ENCODE peak calls at places on chromosomes 11 and 22, in eight cellular contexts. One of them, this sample, is unnamed.

GRCh38 chr11:75547617-75548054 is 14.4 kb upstream of the SERPINH1 start:
- DNase-seq in fibroblast of lung: peak; percentile 58
- DNase-seq in kidney tubule cell: peak; percentile 68
- DNase-seq in NCI-H2107: no peak
- DNase-seq in stimulated activated CD4-positive, alpha-beta T cell treated with anti-CD3 and anti-CD28 coated beads, Interleukin-1b, Interleukin-23, amount 100 ng/mL, for 4 hours: no peak
- DNase-seq in NCI-H1930: peak; percentile 54
- DNase-seq in activated gamma-delta T cell treated with anti-CD3 and anti-CD28 coated beads, Interleukin-2, amount 50 U/mL, for 16 hours: no peak
- DNase-seq in NCI-H524: peak; percentile 4
- DNase-seq in this sample: no peak

GRCh38 chr22:28369849-28370248 is 309.8 kb downstream of the TTC28 start:
- DNase-seq in fibroblast of lung: no peak
- DNase-seq in kidney tubule cell: no peak
- DNase-seq in NCI-H2107: no peak
- DNase-seq in stimulated activated CD4-positive, alpha-beta T cell treated with anti-CD3 and anti-CD28 coated beads, Interleukin-1b, Interleukin-23, amount 100 ng/mL, for 4 hours: no peak
- DNase-seq in NCI-H1930: no peak
- DNase-seq in activated gamma-delta T cell treated with anti-CD3 and anti-CD28 coated beads, Interleukin-2, amount 50 U/mL, for 16 hours: no peak
- DNase-seq in NCI-H524: no peak
- DNase-seq in this sample: no peak

GRCh38 chr22:29344137-29344536 is 28.6 kb upstream of the RASL10A start:
- DNase-seq in fibroblast of lung: peak; percentile 99
- DNase-seq in kidney tubule cell: peak; percentile 96
- DNase-seq in NCI-H2107: peak; percentile 56
- DNase-seq in stimulated activated CD4-positive, alpha-beta T cell treated with anti-CD3 and anti-CD28 coated beads, Interleukin-1b, Interleukin-23, amount 100 ng/mL, for 4 hours: no peak
- DNase-seq in NCI-H1930: no peak
- DNase-seq in activated gamma-delta T cell treated with anti-CD3 and anti-CD28 coated beads, Interleukin-2, amount 50 U/mL, for 16 hours: no peak
- DNase-seq in NCI-H524: no peak
- DNase-seq in this sample: no peak

GRCh38 chr11:111963786-111964385 is 26.7 kb downstream of the DIXDC1 start:
- DNase-seq in fibroblast of lung: peak; percentile 36
- DNase-seq in kidney tubule cell: no peak
- DNase-seq in NCI-H2107: no peak
- DNase-seq in stimulated activated CD4-positive, alpha-beta T cell treated with anti-CD3 and anti-CD28 coated beads, Interleukin-1b, Interleukin-23, amount 100 ng/mL, for 4 hours: no peak
- DNase-seq in NCI-H1930: no peak
- DNase-seq in activated gamma-delta T cell treated with anti-CD3 and anti-CD28 coated beads, Interleukin-2, amount 50 U/mL, for 16 hours: no peak
- DNase-seq in NCI-H524: no peak
- DNase-seq in this sample: no peak

GRCh38 chr11:106304274-106304673 is 226.8 kb downstream of the AASDHPPT start:
- DNase-seq in fibroblast of lung: peak; percentile 86
- DNase-seq in kidney tubule cell: peak; percentile 72
- DNase-seq in NCI-H2107: no peak
- DNase-seq in stimulated activated CD4-positive, alpha-beta T cell treated with anti-CD3 and anti-CD28 coated beads, Interleukin-1b, Interleukin-23, amount 100 ng/mL, for 4 hours: no peak
- DNase-seq in NCI-H1930: no peak
- DNase-seq in activated gamma-delta T cell treated with anti-CD3 and anti-CD28 coated beads, Interleukin-2, amount 50 U/mL, for 16 hours: no peak
- DNase-seq in NCI-H524: no peak
- DNase-seq in this sample: no peak

GRCh38 chr11:1121343-1122331 is 36.1 kb upstream of the MUC5AC start:
- DNase-seq in fibroblast of lung: no peak
- DNase-seq in kidney tubule cell: no peak
- DNase-seq in NCI-H2107: no peak
- DNase-seq in stimulated activated CD4-positive, alpha-beta T cell treated with anti-CD3 and anti-CD28 coated beads, Interleukin-1b, Interleukin-23, amount 100 ng/mL, for 4 hours: no peak
- DNase-seq in NCI-H1930: no peak
- DNase-seq in activated gamma-delta T cell treated with anti-CD3 and anti-CD28 coated beads, Interleukin-2, amount 50 U/mL, for 16 hours: no peak
- DNase-seq in NCI-H524: no peak
- DNase-seq in this sample: no peak

GRCh38 chr11:7547687-7548086 is 33.9 kb downstream of the PPFIBP2 start:
- DNase-seq in fibroblast of lung: no peak
- DNase-seq in kidney tubule cell: no peak
- DNase-seq in NCI-H2107: no peak
- DNase-seq in stimulated activated CD4-positive, alpha-beta T cell treated with anti-CD3 and anti-CD28 coated beads, Interleukin-1b, Interleukin-23, amount 100 ng/mL, for 4 hours: no peak
- DNase-seq in NCI-H1930: no peak
- DNase-seq in activated gamma-delta T cell treated with anti-CD3 and anti-CD28 coated beads, Interleukin-2, amount 50 U/mL, for 16 hours: no peak
- DNase-seq in NCI-H524: no peak
- DNase-seq in this sample: no peak

GRCh38 chr22:17970205-17970708 is 54.1 kb downstream of the MICAL3 start:
- DNase-seq in fibroblast of lung: peak; percentile 62
- DNase-seq in kidney tubule cell: no peak
- DNase-seq in NCI-H2107: no peak
- DNase-seq in stimulated activated CD4-positive, alpha-beta T cell treated with anti-CD3 and anti-CD28 coated beads, Interleukin-1b, Interleukin-23, amount 100 ng/mL, for 4 hours: no peak
- DNase-seq in NCI-H1930: no peak
- DNase-seq in activated gamma-delta T cell treated with anti-CD3 and anti-CD28 coated beads, Interleukin-2, amount 50 U/mL, for 16 hours: no peak
- DNase-seq in NCI-H524: peak; percentile 97
- DNase-seq in this sample: no peak

GRCh38 chr22:20509344-20510047 is 2.1 kb downstream of the MED15 start:
- DNase-seq in fibroblast of lung: peak; percentile 95
- DNase-seq in kidney tubule cell: peak; percentile 92
- DNase-seq in NCI-H2107: no peak
- DNase-seq in stimulated activated CD4-positive, alpha-beta T cell treated with anti-CD3 and anti-CD28 coated beads, Interleukin-1b, Interleukin-23, amount 100 ng/mL, for 4 hours: peak; percentile 31
- DNase-seq in NCI-H1930: no peak
- DNase-seq in activated gamma-delta T cell treated with anti-CD3 and anti-CD28 coated beads, Interleukin-2, amount 50 U/mL, for 16 hours: peak; percentile 40
- DNase-seq in NCI-H524: no peak
- DNase-seq in this sample: peak; percentile 62

GRCh38 chr11:109320595-109320994 is 101.4 kb upstream of the C11orf87 start:
- DNase-seq in fibroblast of lung: peak; percentile 91
- DNase-seq in kidney tubule cell: peak; percentile 82
- DNase-seq in NCI-H2107: no peak
- DNase-seq in stimulated activated CD4-positive, alpha-beta T cell treated with anti-CD3 and anti-CD28 coated beads, Interleukin-1b, Interleukin-23, amount 100 ng/mL, for 4 hours: no peak
- DNase-seq in NCI-H1930: no peak
- DNase-seq in activated gamma-delta T cell treated with anti-CD3 and anti-CD28 coated beads, Interleukin-2, amount 50 U/mL, for 16 hours: no peak
- DNase-seq in NCI-H524: no peak
- DNase-seq in this sample: no peak

GRCh38 chr11:31340903-31341572 is 28.5 kb downstream of the DCDC1 start:
- DNase-seq in fibroblast of lung: peak; percentile 27
- DNase-seq in kidney tubule cell: peak; percentile 25
- DNase-seq in NCI-H2107: no peak
- DNase-seq in stimulated activated CD4-positive, alpha-beta T cell treated with anti-CD3 and anti-CD28 coated beads, Interleukin-1b, Interleukin-23, amount 100 ng/mL, for 4 hours: no peak
- DNase-seq in NCI-H1930: no peak
- DNase-seq in activated gamma-delta T cell treated with anti-CD3 and anti-CD28 coated beads, Interleukin-2, amount 50 U/mL, for 16 hours: no peak
- DNase-seq in NCI-H524: no peak
- DNase-seq in this sample: no peak

GRCh38 chr11:30196400-30197206 is 34.2 kb upstream of the FSHB start:
- DNase-seq in fibroblast of lung: peak; percentile 20
- DNase-seq in kidney tubule cell: peak; percentile 48
- DNase-seq in NCI-H2107: peak; percentile 24
- DNase-seq in stimulated activated CD4-positive, alpha-beta T cell treated with anti-CD3 and anti-CD28 coated beads, Interleukin-1b, Interleukin-23, amount 100 ng/mL, for 4 hours: peak; percentile 9
- DNase-seq in NCI-H1930: peak; percentile 54
- DNase-seq in activated gamma-delta T cell treated with anti-CD3 and anti-CD28 coated beads, Interleukin-2, amount 50 U/mL, for 16 hours: peak; percentile 2
- DNase-seq in NCI-H524: no peak
- DNase-seq in this sample: no peak

GRCh38 chr11:93234602-93235207 is 36.9 kb upstream of the SLC36A4 start:
- DNase-seq in fibroblast of lung: peak; percentile 62
- DNase-seq in kidney tubule cell: peak; percentile 80
- DNase-seq in NCI-H2107: peak; percentile 80
- DNase-seq in stimulated activated CD4-positive, alpha-beta T cell treated with anti-CD3 and anti-CD28 coated beads, Interleukin-1b, Interleukin-23, amount 100 ng/mL, for 4 hours: peak; percentile 48
- DNase-seq in NCI-H1930: peak; percentile 76
- DNase-seq in activated gamma-delta T cell treated with anti-CD3 and anti-CD28 coated beads, Interleukin-2, amount 50 U/mL, for 16 hours: peak; percentile 22
- DNase-seq in NCI-H524: peak; percentile 61
- DNase-seq in this sample: peak; percentile 17

GRCh38 chr11:69542314-69543168 is 61.1 kb downstream of the LINC01488 start:
- DNase-seq in fibroblast of lung: no peak
- DNase-seq in kidney tubule cell: no peak
- DNase-seq in NCI-H2107: no peak
- DNase-seq in stimulated activated CD4-positive, alpha-beta T cell treated with anti-CD3 and anti-CD28 coated beads, Interleukin-1b, Interleukin-23, amount 100 ng/mL, for 4 hours: no peak
- DNase-seq in NCI-H1930: no peak
- DNase-seq in activated gamma-delta T cell treated with anti-CD3 and anti-CD28 coated beads, Interleukin-2, amount 50 U/mL, for 16 hours: no peak
- DNase-seq in NCI-H524: no peak
- DNase-seq in this sample: no peak

GRCh38 chr11:67548555-67549110 is 25.4 kb upstream of the CABP2 start:
- DNase-seq in fibroblast of lung: no peak
- DNase-seq in kidney tubule cell: no peak
- DNase-seq in NCI-H2107: no peak
- DNase-seq in stimulated activated CD4-positive, alpha-beta T cell treated with anti-CD3 and anti-CD28 coated beads, Interleukin-1b, Interleukin-23, amount 100 ng/mL, for 4 hours: no peak
- DNase-seq in NCI-H1930: no peak
- DNase-seq in activated gamma-delta T cell treated with anti-CD3 and anti-CD28 coated beads, Interleukin-2, amount 50 U/mL, for 16 hours: no peak
- DNase-seq in NCI-H524: no peak
- DNase-seq in this sample: no peak

GRCh38 chr22:27825174-27825573 is 23.6 kb upstream of the MN1 start:
- DNase-seq in fibroblast of lung: no peak
- DNase-seq in kidney tubule cell: no peak
- DNase-seq in NCI-H2107: no peak
- DNase-seq in stimulated activated CD4-positive, alpha-beta T cell treated with anti-CD3 and anti-CD28 coated beads, Interleukin-1b, Interleukin-23, amount 100 ng/mL, for 4 hours: peak; percentile 9
- DNase-seq in NCI-H1930: no peak
- DNase-seq in activated gamma-delta T cell treated with anti-CD3 and anti-CD28 coated beads, Interleukin-2, amount 50 U/mL, for 16 hours: no peak
- DNase-seq in NCI-H524: no peak
- DNase-seq in this sample: no peak

GRCh38 chr11:64687204-64687603 is 35.8 kb downstream of the NRXN2 start:
- DNase-seq in fibroblast of lung: no peak
- DNase-seq in kidney tubule cell: no peak
- DNase-seq in NCI-H2107: no peak
- DNase-seq in stimulated activated CD4-positive, alpha-beta T cell treated with anti-CD3 and anti-CD28 coated beads, Interleukin-1b, Interleukin-23, amount 100 ng/mL, for 4 hours: no peak
- DNase-seq in NCI-H1930: no peak
- DNase-seq in activated gamma-delta T cell treated with anti-CD3 and anti-CD28 coated beads, Interleukin-2, amount 50 U/mL, for 16 hours: no peak
- DNase-seq in NCI-H524: no peak
- DNase-seq in this sample: no peak

GRCh38 chr11:90705661-90706060 is 482.8 kb upstream of the CHORDC1 start:
- DNase-seq in fibroblast of lung: no peak
- DNase-seq in kidney tubule cell: no peak
- DNase-seq in NCI-H2107: no peak
- DNase-seq in stimulated activated CD4-positive, alpha-beta T cell treated with anti-CD3 and anti-CD28 coated beads, Interleukin-1b, Interleukin-23, amount 100 ng/mL, for 4 hours: no peak
- DNase-seq in NCI-H1930: no peak
- DNase-seq in activated gamma-delta T cell treated with anti-CD3 and anti-CD28 coated beads, Interleukin-2, amount 50 U/mL, for 16 hours: no peak
- DNase-seq in NCI-H524: no peak
- DNase-seq in this sample: no peak

GRCh38 chr11:104891135-104891534 is 7.1 kb downstream of the CASP12 start:
- DNase-seq in fibroblast of lung: peak; percentile 63
- DNase-seq in kidney tubule cell: peak; percentile 44
- DNase-seq in NCI-H2107: no peak
- DNase-seq in stimulated activated CD4-positive, alpha-beta T cell treated with anti-CD3 and anti-CD28 coated beads, Interleukin-1b, Interleukin-23, amount 100 ng/mL, for 4 hours: no peak
- DNase-seq in NCI-H1930: no peak
- DNase-seq in activated gamma-delta T cell treated with anti-CD3 and anti-CD28 coated beads, Interleukin-2, amount 50 U/mL, for 16 hours: no peak
- DNase-seq in NCI-H524: no peak
- DNase-seq in this sample: no peak

GRCh38 chr11:1497600-1497999 is 11.0 kb upstream of the MOB2 start:
- DNase-seq in fibroblast of lung: no peak
- DNase-seq in kidney tubule cell: no peak
- DNase-seq in NCI-H2107: no peak
- DNase-seq in stimulated activated CD4-positive, alpha-beta T cell treated with anti-CD3 and anti-CD28 coated beads, Interleukin-1b, Interleukin-23, amount 100 ng/mL, for 4 hours: no peak
- DNase-seq in NCI-H1930: no peak
- DNase-seq in activated gamma-delta T cell treated with anti-CD3 and anti-CD28 coated beads, Interleukin-2, amount 50 U/mL, for 16 hours: no peak
- DNase-seq in NCI-H524: no peak
- DNase-seq in this sample: no peak

GRCh38 chr11:44243086-44243485 is 66.9 kb downstream of the ALX4 start:
- DNase-seq in fibroblast of lung: no peak
- DNase-seq in kidney tubule cell: no peak
- DNase-seq in NCI-H2107: no peak
- DNase-seq in stimulated activated CD4-positive, alpha-beta T cell treated with anti-CD3 and anti-CD28 coated beads, Interleukin-1b, Interleukin-23, amount 100 ng/mL, for 4 hours: no peak
- DNase-seq in NCI-H1930: no peak
- DNase-seq in activated gamma-delta T cell treated with anti-CD3 and anti-CD28 coated beads, Interleukin-2, amount 50 U/mL, for 16 hours: no peak
- DNase-seq in NCI-H524: no peak
- DNase-seq in this sample: no peak

GRCh38 chr11:69721745-69722144 is 17.9 kb upstream of the FGF19 start:
- DNase-seq in fibroblast of lung: no peak
- DNase-seq in kidney tubule cell: peak; percentile 17
- DNase-seq in NCI-H2107: no peak
- DNase-seq in stimulated activated CD4-positive, alpha-beta T cell treated with anti-CD3 and anti-CD28 coated beads, Interleukin-1b, Interleukin-23, amount 100 ng/mL, for 4 hours: no peak
- DNase-seq in NCI-H1930: no peak
- DNase-seq in activated gamma-delta T cell treated with anti-CD3 and anti-CD28 coated beads, Interleukin-2, amount 50 U/mL, for 16 hours: no peak
- DNase-seq in NCI-H524: no peak
- DNase-seq in this sample: no peak

GRCh38 chr22:20108757-20109230 is 7.1 kb upstream of the RANBP1 start:
- DNase-seq in fibroblast of lung: no peak
- DNase-seq in kidney tubule cell: no peak
- DNase-seq in NCI-H2107: no peak
- DNase-seq in stimulated activated CD4-positive, alpha-beta T cell treated with anti-CD3 and anti-CD28 coated beads, Interleukin-1b, Interleukin-23, amount 100 ng/mL, for 4 hours: no peak
- DNase-seq in NCI-H1930: no peak
- DNase-seq in activated gamma-delta T cell treated with anti-CD3 and anti-CD28 coated beads, Interleukin-2, amount 50 U/mL, for 16 hours: no peak
- DNase-seq in NCI-H524: no peak
- DNase-seq in this sample: no peak

GRCh38 chr11:69257134-69257533 is 36.8 kb upstream of the MYEOV start:
- DNase-seq in fibroblast of lung: no peak
- DNase-seq in kidney tubule cell: no peak
- DNase-seq in NCI-H2107: no peak
- DNase-seq in stimulated activated CD4-positive, alpha-beta T cell treated with anti-CD3 and anti-CD28 coated beads, Interleukin-1b, Interleukin-23, amount 100 ng/mL, for 4 hours: no peak
- DNase-seq in NCI-H1930: no peak
- DNase-seq in activated gamma-delta T cell treated with anti-CD3 and anti-CD28 coated beads, Interleukin-2, amount 50 U/mL, for 16 hours: no peak
- DNase-seq in NCI-H524: no peak
- DNase-seq in this sample: no peak

GRCh38 chr11:68843052-68843561 is 1.4 kb upstream of the CPT1A start:
- DNase-seq in fibroblast of lung: peak; percentile 44
- DNase-seq in kidney tubule cell: no peak
- DNase-seq in NCI-H2107: no peak
- DNase-seq in stimulated activated CD4-positive, alpha-beta T cell treated with anti-CD3 and anti-CD28 coated beads, Interleukin-1b, Interleukin-23, amount 100 ng/mL, for 4 hours: no peak
- DNase-seq in NCI-H1930: no peak
- DNase-seq in activated gamma-delta T cell treated with anti-CD3 and anti-CD28 coated beads, Interleukin-2, amount 50 U/mL, for 16 hours: no peak
- DNase-seq in NCI-H524: no peak
- DNase-seq in this sample: peak; percentile 2

GRCh38 chr11:119680899-119681370 is 48.1 kb downstream of the NECTIN1 start:
- DNase-seq in fibroblast of lung: no peak
- DNase-seq in kidney tubule cell: no peak
- DNase-seq in NCI-H2107: no peak
- DNase-seq in stimulated activated CD4-positive, alpha-beta T cell treated with anti-CD3 and anti-CD28 coated beads, Interleukin-1b, Interleukin-23, amount 100 ng/mL, for 4 hours: no peak
- DNase-seq in NCI-H1930: no peak
- DNase-seq in activated gamma-delta T cell treated with anti-CD3 and anti-CD28 coated beads, Interleukin-2, amount 50 U/mL, for 16 hours: no peak
- DNase-seq in NCI-H524: no peak
- DNase-seq in this sample: peak; percentile 86

GRCh38 chr22:19172213-19173046 is 6.1 kb downstream of the SLC25A1 start:
- DNase-seq in fibroblast of lung: no peak
- DNase-seq in kidney tubule cell: no peak
- DNase-seq in NCI-H2107: no peak
- DNase-seq in stimulated activated CD4-positive, alpha-beta T cell treated with anti-CD3 and anti-CD28 coated beads, Interleukin-1b, Interleukin-23, amount 100 ng/mL, for 4 hours: no peak
- DNase-seq in NCI-H1930: no peak
- DNase-seq in activated gamma-delta T cell treated with anti-CD3 and anti-CD28 coated beads, Interleukin-2, amount 50 U/mL, for 16 hours: no peak
- DNase-seq in NCI-H524: no peak
- DNase-seq in this sample: no peak

GRCh38 chr11:78586452-78587046 is 11.9 kb upstream of the NARS2 start:
- DNase-seq in fibroblast of lung: no peak
- DNase-seq in kidney tubule cell: peak; percentile 45
- DNase-seq in NCI-H2107: no peak
- DNase-seq in stimulated activated CD4-positive, alpha-beta T cell treated with anti-CD3 and anti-CD28 coated beads, Interleukin-1b, Interleukin-23, amount 100 ng/mL, for 4 hours: no peak
- DNase-seq in NCI-H1930: no peak
- DNase-seq in activated gamma-delta T cell treated with anti-CD3 and anti-CD28 coated beads, Interleukin-2, amount 50 U/mL, for 16 hours: no peak
- DNase-seq in NCI-H524: no peak
- DNase-seq in this sample: no peak

GRCh38 chr11:420054-420910 is 5.5 kb upstream of the SIGIRR start:
- DNase-seq in fibroblast of lung: no peak
- DNase-seq in kidney tubule cell: no peak
- DNase-seq in NCI-H2107: no peak
- DNase-seq in stimulated activated CD4-positive, alpha-beta T cell treated with anti-CD3 and anti-CD28 coated beads, Interleukin-1b, Interleukin-23, amount 100 ng/mL, for 4 hours: no peak
- DNase-seq in NCI-H1930: no peak
- DNase-seq in activated gamma-delta T cell treated with anti-CD3 and anti-CD28 coated beads, Interleukin-2, amount 50 U/mL, for 16 hours: no peak
- DNase-seq in NCI-H524: no peak
- DNase-seq in this sample: no peak

GRCh38 chr11:73193251-73194033 is 24.6 kb upstream of the P2RY2 start:
- DNase-seq in fibroblast of lung: no peak
- DNase-seq in kidney tubule cell: peak; percentile 81
- DNase-seq in NCI-H2107: no peak
- DNase-seq in stimulated activated CD4-positive, alpha-beta T cell treated with anti-CD3 and anti-CD28 coated beads, Interleukin-1b, Interleukin-23, amount 100 ng/mL, for 4 hours: no peak
- DNase-seq in NCI-H1930: no peak
- DNase-seq in activated gamma-delta T cell treated with anti-CD3 and anti-CD28 coated beads, Interleukin-2, amount 50 U/mL, for 16 hours: no peak
- DNase-seq in NCI-H524: no peak
- DNase-seq in this sample: no peak

GRCh38 chr11:111448420-111448819 is 63.8 kb downstream of the BTG4 start:
- DNase-seq in fibroblast of lung: no peak
- DNase-seq in kidney tubule cell: no peak
- DNase-seq in NCI-H2107: no peak
- DNase-seq in stimulated activated CD4-positive, alpha-beta T cell treated with anti-CD3 and anti-CD28 coated beads, Interleukin-1b, Interleukin-23, amount 100 ng/mL, for 4 hours: no peak
- DNase-seq in NCI-H1930: no peak
- DNase-seq in activated gamma-delta T cell treated with anti-CD3 and anti-CD28 coated beads, Interleukin-2, amount 50 U/mL, for 16 hours: no peak
- DNase-seq in NCI-H524: no peak
- DNase-seq in this sample: no peak

This sample was measured in GF-D8.